ENCODE peak calls at places on chromosomes 13 and 19, in ten cellular contexts. M is transverse colon, C is stomach, W is HepG2, R is H1, F is GM12878, J is sigmoid colon, D is K562, A is esophagus muscularis mucosa, Z is suprapubic skin. P is an unnamed sample.

GRCh38 chr13:44299142-44299541 is 74.5 kb upstream of the SERP2 start:
- DNase-seq in M (no peak), C (no peak), W (no peak), R (no peak), F (no peak), J (no peak), D (no peak), A (no peak), Z (no peak), P (no peak)

GRCh38 chr13:42970824-42971669 is 21.0 kb downstream of the EPSTI1 start:
- DNase-seq in M (peak; percentile 50), C (peak; percentile 47), W (peak; percentile 53), R (no peak), F (no peak), J (no peak), D (peak; percentile 26), A (peak; percentile 50), Z (no peak), P (peak; percentile 33)

GRCh38 chr13:80379245-80379644 is 38.3 kb upstream of the SPRY2 start:
- DNase-seq in M (no peak), C (no peak), W (no peak), R (no peak), F (no peak), J (no peak), D (no peak), A (no peak), Z (no peak), P (no peak)

GRCh38 chr13:97629601-97630272 is 195.8 kb downstream of the RAP2A start:
- DNase-seq in M (no peak), C (no peak), W (no peak), R (no peak), F (no peak), J (no peak), D (no peak), A (no peak), Z (no peak), P (no peak)

GRCh38 chr19:35519291-35519690 is 5.8 kb upstream of the DMKN start:
- DNase-seq in M (no peak), C (no peak), W (no peak), R (no peak), F (no peak), J (no peak), D (no peak), A (no peak), Z (no peak), P (no peak)

GRCh38 chr19:16213076-16213475 is 15.4 kb downstream of the AP1M1 start:
- DNase-seq in M (no peak), C (no peak), W (no peak), R (no peak), F (no peak), J (no peak), D (no peak), A (no peak), Z (no peak), P (no peak)

GRCh38 chr13:113883921-113884804 is 20.3 kb upstream of the GAS6 start:
- DNase-seq in M (no peak), C (no peak), W (no peak), R (no peak), F (no peak), J (no peak), D (no peak), A (peak; percentile 72), Z (peak; percentile 56), P (no peak)

GRCh38 chr19:48870048-48870447 is 1.6 kb upstream of the PLEKHA4 start:
- DNase-seq in M (no peak), C (no peak), W (no peak), R (no peak), F (no peak), J (no peak), D (no peak), A (no peak), Z (no peak), P (no peak)

DNA sequence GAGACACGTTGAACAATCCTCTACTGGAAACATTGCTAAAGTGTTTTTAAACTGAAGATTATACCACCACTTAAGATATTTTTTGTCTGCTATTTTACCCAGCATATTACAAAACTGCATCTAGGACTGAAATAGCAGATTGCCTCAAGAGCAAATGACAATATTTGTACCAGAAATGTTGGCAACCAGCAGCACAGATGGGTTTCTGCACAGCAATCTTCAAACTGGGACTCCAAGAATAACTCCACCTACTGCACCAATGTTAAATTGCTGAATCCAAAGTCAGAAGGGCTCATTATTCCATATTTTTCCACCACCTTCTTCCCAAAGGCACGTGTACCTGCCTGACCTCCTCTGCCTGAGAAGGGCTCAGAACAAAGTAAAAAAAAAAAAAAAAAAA is 79.6 kb downstream of the FOXO1 start:
- DNase-seq in M (no peak), C (no peak), W (no peak), R (no peak), F (no peak), J (no peak), D (no peak), A (no peak), Z (no peak), P (no peak)
- TF ChIP-seq POLR2AphosphoS5 in M (no peak), C (no peak), W (no peak), R (no peak), F (no peak), J (no peak), D (no peak), A (no peak), Z (no peak), P (no peak)

GRCh38 chr19:37594982-37595382 is 306 bp downstream of the ZNF540 start:
- DNase-seq in M (peak; percentile 66), C (peak; percentile 62), W (no peak), R (no peak), F (peak; percentile 16), J (peak; percentile 88), D (no peak), A (peak; percentile 92), Z (peak; percentile 78), P (peak; percentile 88)

GRCh38 chr19:37594064-37594981 is at the start of the genes ZNF540 and ZNF571:
- DNase-seq in M (peak; percentile 95), C (peak; percentile 95), W (peak; percentile 90), R (peak; percentile 90), F (peak; percentile 73), J (peak; percentile 97), D (peak; percentile 80), A (peak; percentile 99), Z (peak; percentile 95), P (peak; percentile 95)
- TF ChIP-seq POLR2A in M (peak; percentile 58), C (peak; percentile 19), W (peak; percentile 48), R (no peak), F (peak; percentile 47), J (peak; percentile 57), D (peak; percentile 43), A (no peak), Z (peak; percentile 45), P (peak; percentile 63)

GRCh38 chr13:29162638-29163037 is 342.5 kb downstream of the MTUS2 start:
- DNase-seq in M (no peak), C (no peak), W (no peak), R (no peak), F (no peak), J (no peak), D (no peak), A (no peak), Z (no peak), P (no peak)
- TF ChIP-seq EP300 in M (no peak), C (no peak), W (no peak), R (no peak), F (no peak), J (no peak), D (no peak), A (no peak), Z (no peak), P (no peak)

GRCh38 chr19:40597329-40597838 is 3.8 kb upstream of the LTBP4 start:
- DNase-seq in M (no peak), C (no peak), W (no peak), R (no peak), F (no peak), J (no peak), D (no peak), A (no peak), Z (no peak), P (no peak)

GRCh38 chr19:40596608-40597328 is 4.4 kb upstream of the LTBP4 start:
- DNase-seq in M (peak; percentile 56), C (peak; percentile 76), W (peak; percentile 45), R (no peak), F (no peak), J (peak; percentile 83), D (peak; percentile 94), A (no peak), Z (no peak), P (peak; percentile 93)

GRCh38 chr19:40599331-40600085 is 1.7 kb upstream of the LTBP4 start:
- DNase-seq in M (no peak), C (no peak), W (no peak), R (no peak), F (no peak), J (no peak), D (peak; percentile 42), A (no peak), Z (no peak), P (peak; percentile 34)

GRCh38 chr19:40598918-40599307 is 2.3 kb upstream of the LTBP4 start:
- DNase-seq in M (no peak), C (no peak), W (no peak), R (no peak), F (no peak), J (no peak), D (no peak), A (no peak), Z (no peak), P (no peak)

GRCh38 chr19:40598121-40598917 is 2.9 kb upstream of the LTBP4 start:
- DNase-seq in M (peak; percentile 92), C (peak; percentile 91), W (peak; percentile 63), R (no peak), F (no peak), J (peak; percentile 95), D (peak; percentile 83), A (peak; percentile 97), Z (peak; percentile 94), P (peak; percentile 91)
- TF ChIP-seq POLR2AphosphoS5 in M (no peak), C (no peak), W (no peak), R (no peak), F (no peak), J (no peak), D (no peak), A (no peak), Z (no peak), P (no peak)

DNA sequence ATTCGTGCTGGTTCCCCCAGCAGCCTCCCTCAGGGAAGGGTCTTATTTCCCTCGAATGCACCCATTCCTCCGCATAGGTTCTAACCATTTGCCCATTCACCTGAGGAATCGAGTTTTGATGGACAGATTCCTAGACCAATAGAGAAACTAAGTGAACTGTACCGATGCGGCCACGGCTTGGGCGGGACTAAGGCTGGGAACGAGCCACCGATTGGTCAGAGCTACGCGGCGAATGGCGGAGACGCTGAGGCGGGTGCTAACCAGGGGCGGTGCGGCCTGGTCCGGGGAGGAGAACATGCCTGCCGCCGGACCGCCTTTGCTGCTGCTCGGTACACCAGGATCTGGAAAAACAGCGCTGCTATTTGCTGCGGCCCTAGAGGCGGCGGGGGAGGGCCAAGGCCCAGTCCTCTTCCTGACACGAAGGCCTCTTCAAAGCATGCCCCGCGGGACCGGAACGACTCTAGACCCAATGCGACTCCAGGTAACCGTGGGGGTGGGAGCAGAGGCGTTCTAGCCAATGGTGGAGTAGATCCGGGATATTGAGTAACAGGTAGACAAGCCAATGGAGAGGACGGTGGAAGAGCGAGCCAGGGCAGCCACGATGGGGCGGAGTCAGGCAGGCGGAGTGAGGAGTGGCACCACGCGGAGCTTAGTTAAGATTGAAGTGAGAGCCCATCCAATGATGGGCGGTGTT is at the start of gene SWSAP1:
- DNase-seq in M (peak; percentile 99), C (peak; percentile 98), W (peak; percentile 99), R (peak; percentile 98), F (peak; percentile 99), J (peak; percentile 100), D (peak; percentile 100), A (peak; percentile 99), Z (peak; percentile 98), P (peak; percentile 97)
- TF ChIP-seq POLR2A in M (peak; percentile 70), C (no peak), W (peak; percentile 87), R (no peak), F (peak; percentile 95), J (peak; percentile 23), D (peak; percentile 96), A (no peak), Z (peak; percentile 23), P (peak; percentile 80)